ENCODE peak calls at places on chromosome 16, in five cellular contexts. One of them, this sample, is unnamed.

GRCh38 chr16:17309510-17309909 is 161.2 kb downstream of the XYLT1 start:
- DNase-seq in CD4-positive, alpha-beta T cell: no peak
- DNase-seq in cardiac muscle cell: no peak
- DNase-seq in ovary: no peak
- DNase-seq in dorsolateral prefrontal cortex: no peak
- DNase-seq in this sample: no peak

GRCh38 chr16:3754304-3754703 is 37.0 kb upstream of the TRAP1 start:
- DNase-seq in ovary: no peak
- DNase-seq in dorsolateral prefrontal cortex: no peak
- DNase-seq in CD4-positive, alpha-beta T cell: no peak
- DNase-seq in cardiac muscle cell: no peak
- DNase-seq in this sample: no peak

GRCh38 chr16:31196324-31197088 is 6.1 kb downstream of the PYCARD start:
- DNase-seq in cardiac muscle cell: no peak
- DNase-seq in CD4-positive, alpha-beta T cell: no peak
- DNase-seq in ovary: no peak
- DNase-seq in dorsolateral prefrontal cortex: no peak
- DNase-seq in this sample: no peak

GRCh38 chr16:23987443-23987842 is 151.7 kb downstream of the PRKCB start:
- DNase-seq in ovary: no peak
- DNase-seq in cardiac muscle cell: no peak
- DNase-seq in dorsolateral prefrontal cortex: no peak
- DNase-seq in CD4-positive, alpha-beta T cell: no peak
- DNase-seq in this sample: no peak

GRCh38 chr16:674968-675883 is at the start of gene RHBDL1:
- DNase-seq in CD4-positive, alpha-beta T cell: no peak
- DNase-seq in ovary: no peak
- DNase-seq in cardiac muscle cell: no peak
- DNase-seq in dorsolateral prefrontal cortex: peak
- DNase-seq in this sample: no peak

GRCh38 chr16:67727521-67728485 is 8.7 kb upstream of the GFOD2 start:
- DNase-seq in ovary: no peak
- DNase-seq in cardiac muscle cell: no peak
- DNase-seq in CD4-positive, alpha-beta T cell: no peak
- DNase-seq in dorsolateral prefrontal cortex: no peak
- DNase-seq in this sample: no peak

GRCh38 chr16:87297407-87297806 is 19.8 kb downstream of the C16orf95 start:
- DNase-seq in cardiac muscle cell: no peak
- DNase-seq in CD4-positive, alpha-beta T cell: no peak
- DNase-seq in dorsolateral prefrontal cortex: no peak
- DNase-seq in ovary: no peak
- DNase-seq in this sample: no peak

GRCh38 chr16:6165330-6165984 is 1067.9 kb upstream of the EEF2KMT start:
- DNase-seq in cardiac muscle cell: no peak
- DNase-seq in CD4-positive, alpha-beta T cell: no peak
- DNase-seq in ovary: no peak
- DNase-seq in dorsolateral prefrontal cortex: no peak
- DNase-seq in this sample: no peak

GRCh38 chr16:66346221-66346620 is 20.3 kb upstream of the CDH5 start:
- DNase-seq in CD4-positive, alpha-beta T cell: no peak
- DNase-seq in cardiac muscle cell: no peak
- DNase-seq in dorsolateral prefrontal cortex: no peak
- DNase-seq in ovary: no peak
- DNase-seq in this sample: no peak
- TF ChIP-seq CTCF in CD4-positive, alpha-beta T cell: no peak
- TF ChIP-seq CTCF in cardiac muscle cell: no peak
- TF ChIP-seq CTCF in dorsolateral prefrontal cortex: no peak
- TF ChIP-seq CTCF in ovary: no peak
- TF ChIP-seq CTCF in this sample: no peak

GRCh38 chr16:58035356-58036170 is 10.0 kb downstream of the MMP15 start:
- DNase-seq in cardiac muscle cell: no peak
- DNase-seq in dorsolateral prefrontal cortex: no peak
- DNase-seq in ovary: no peak
- DNase-seq in CD4-positive, alpha-beta T cell: no peak
- DNase-seq in this sample: no peak
- TF ChIP-seq CTCF in cardiac muscle cell: no peak
- TF ChIP-seq CTCF in dorsolateral prefrontal cortex: no peak
- TF ChIP-seq CTCF in ovary: no peak
- TF ChIP-seq CTCF in CD4-positive, alpha-beta T cell: no peak
- TF ChIP-seq CTCF in this sample: no peak

GRCh38 chr16:50367777-50368409 is 895 bp downstream of the BRD7 start:
- DNase-seq in CD4-positive, alpha-beta T cell: no peak
- DNase-seq in cardiac muscle cell: no peak
- DNase-seq in ovary: no peak
- DNase-seq in dorsolateral prefrontal cortex: no peak
- DNase-seq in this sample: no peak

GRCh38 chr16:50366126-50366525 is 2.7 kb downstream of the BRD7 start:
- DNase-seq in cardiac muscle cell: no peak
- DNase-seq in ovary: no peak
- DNase-seq in dorsolateral prefrontal cortex: no peak
- DNase-seq in CD4-positive, alpha-beta T cell: no peak
- DNase-seq in this sample: no peak

GRCh38 chr16:50369133-50369804 is 481 bp upstream of the BRD7 start:
- DNase-seq in dorsolateral prefrontal cortex: no peak
- DNase-seq in cardiac muscle cell: no peak
- DNase-seq in ovary: no peak
- DNase-seq in CD4-positive, alpha-beta T cell: no peak
- DNase-seq in this sample: no peak

GRCh38 chr16:50371036-50371716 is 2.4 kb upstream of the BRD7 start:
- DNase-seq in CD4-positive, alpha-beta T cell: no peak
- DNase-seq in ovary: no peak
- DNase-seq in dorsolateral prefrontal cortex: no peak
- DNase-seq in cardiac muscle cell: no peak
- DNase-seq in this sample: no peak

GRCh38 chr16:50368410-50369132 is at the start of gene BRD7:
- DNase-seq in ovary: peak
- DNase-seq in CD4-positive, alpha-beta T cell: peak
- DNase-seq in dorsolateral prefrontal cortex: peak
- DNase-seq in cardiac muscle cell: peak
- DNase-seq in this sample: peak
- TF ChIP-seq CTCF in ovary: no peak
- TF ChIP-seq CTCF in CD4-positive, alpha-beta T cell: no peak
- TF ChIP-seq CTCF in dorsolateral prefrontal cortex: peak
- TF ChIP-seq CTCF in cardiac muscle cell: peak
- TF ChIP-seq CTCF in this sample: no peak

DNA sequence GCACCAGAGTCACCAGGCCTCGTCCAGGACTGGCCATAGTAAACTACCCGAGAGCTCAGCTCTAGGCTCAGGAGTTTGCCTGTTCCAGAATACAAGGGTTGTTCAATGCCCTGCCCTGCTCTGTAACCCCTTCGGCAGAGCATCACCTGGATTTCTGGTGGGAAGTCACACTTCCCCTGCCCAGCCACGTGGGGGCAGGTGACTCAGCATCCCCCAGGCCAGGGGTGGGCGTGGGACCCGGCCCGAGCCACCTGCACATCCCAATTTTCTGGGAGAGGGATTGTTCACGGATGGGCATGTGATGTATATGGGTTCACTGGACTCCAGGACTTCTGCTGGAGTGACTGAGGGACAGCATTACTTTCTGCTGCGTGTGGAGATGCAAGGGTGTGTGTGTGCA is 25.8 kb downstream of the COX4I1 start:
- DNase-seq in cardiac muscle cell: no peak
- DNase-seq in CD4-positive, alpha-beta T cell: no peak
- DNase-seq in dorsolateral prefrontal cortex: no peak
- DNase-seq in ovary: no peak
- DNase-seq in this sample: no peak
- TF ChIP-seq CTCF in cardiac muscle cell: no peak
- TF ChIP-seq CTCF in CD4-positive, alpha-beta T cell: no peak
- TF ChIP-seq CTCF in dorsolateral prefrontal cortex: no peak
- TF ChIP-seq CTCF in ovary: no peak
- TF ChIP-seq CTCF in this sample: no peak

GRCh38 chr16:79437764-79438728 is 162.5 kb downstream of the MAF start:
- DNase-seq in ovary: peak
- DNase-seq in dorsolateral prefrontal cortex: peak
- DNase-seq in cardiac muscle cell: no peak
- DNase-seq in CD4-positive, alpha-beta T cell: no peak
- DNase-seq in this sample: no peak

GRCh38 chr16:79431923-79432322 is 168.6 kb downstream of the MAF start:
- DNase-seq in dorsolateral prefrontal cortex: no peak
- DNase-seq in cardiac muscle cell: no peak
- DNase-seq in CD4-positive, alpha-beta T cell: no peak
- DNase-seq in ovary: no peak
- DNase-seq in this sample: no peak

GRCh38 chr16:79434097-79434496 is 166.4 kb downstream of the MAF start:
- DNase-seq in cardiac muscle cell: no peak
- DNase-seq in ovary: no peak
- DNase-seq in dorsolateral prefrontal cortex: no peak
- DNase-seq in CD4-positive, alpha-beta T cell: no peak
- DNase-seq in this sample: no peak

GRCh38 chr16:79436885-79437284 is 163.7 kb downstream of the MAF start:
- DNase-seq in CD4-positive, alpha-beta T cell: no peak
- DNase-seq in dorsolateral prefrontal cortex: no peak
- DNase-seq in ovary: no peak
- DNase-seq in cardiac muscle cell: no peak
- DNase-seq in this sample: no peak

GRCh38 chr16:79434771-79435170 is 165.8 kb downstream of the MAF start:
- DNase-seq in ovary: no peak
- DNase-seq in cardiac muscle cell: no peak
- DNase-seq in CD4-positive, alpha-beta T cell: no peak
- DNase-seq in dorsolateral prefrontal cortex: no peak
- DNase-seq in this sample: no peak
- TF ChIP-seq CTCF in ovary: no peak
- TF ChIP-seq CTCF in cardiac muscle cell: no peak
- TF ChIP-seq CTCF in CD4-positive, alpha-beta T cell: no peak
- TF ChIP-seq CTCF in dorsolateral prefrontal cortex: no peak
- TF ChIP-seq CTCF in this sample: no peak

DNA sequence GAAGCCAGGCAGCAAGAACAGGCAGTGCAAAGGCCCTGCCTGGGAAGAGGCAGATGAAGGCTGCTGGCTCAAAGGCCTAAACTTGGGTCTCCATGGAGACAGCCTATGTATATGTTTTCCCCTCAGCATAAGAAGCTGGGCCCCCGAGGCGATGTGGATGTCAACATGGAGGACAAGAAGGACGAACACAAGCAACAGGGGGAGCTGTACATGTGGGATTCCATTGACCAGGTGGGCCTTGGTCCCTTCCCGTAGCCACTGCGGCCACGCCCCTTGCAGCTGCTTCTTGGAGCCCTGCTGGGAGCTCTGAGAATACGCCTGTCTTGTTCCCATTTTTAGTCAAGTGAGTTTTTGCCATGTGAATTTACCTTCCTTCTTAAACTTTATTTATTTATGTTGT is 106.0 kb downstream of the SDR42E1 start:
- DNase-seq in cardiac muscle cell: no peak
- DNase-seq in CD4-positive, alpha-beta T cell: no peak
- DNase-seq in dorsolateral prefrontal cortex: no peak
- DNase-seq in ovary: no peak
- DNase-seq in this sample: no peak
- TF ChIP-seq CTCF in cardiac muscle cell: no peak
- TF ChIP-seq CTCF in CD4-positive, alpha-beta T cell: no peak
- TF ChIP-seq CTCF in dorsolateral prefrontal cortex: no peak
- TF ChIP-seq CTCF in ovary: no peak
- TF ChIP-seq CTCF in this sample: no peak

DNA sequence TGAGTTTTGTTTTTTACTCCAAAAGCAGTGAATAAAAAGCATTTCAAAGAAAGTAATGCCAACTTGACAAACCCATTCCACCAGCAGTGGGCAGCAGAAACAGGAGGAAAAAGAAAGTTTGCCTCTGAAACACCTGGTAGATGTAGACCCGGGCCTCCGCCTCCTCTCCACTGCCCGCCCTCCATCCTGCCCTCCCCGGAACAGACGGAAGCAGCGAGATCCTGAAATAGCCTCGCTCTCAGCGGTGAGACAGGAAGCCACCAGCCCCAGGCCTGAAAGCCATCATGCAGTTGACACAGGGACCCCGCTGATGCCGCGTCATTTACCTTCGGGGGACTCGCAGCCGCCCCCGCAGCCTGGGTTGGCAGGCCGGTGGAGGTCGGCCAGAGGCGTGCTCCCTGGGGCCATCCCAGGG is 67.8 kb downstream of the C16orf78 start:
- DNase-seq in ovary: no peak
- DNase-seq in CD4-positive, alpha-beta T cell: peak
- DNase-seq in dorsolateral prefrontal cortex: peak
- DNase-seq in cardiac muscle cell: peak
- DNase-seq in this sample: peak
- TF ChIP-seq CTCF in ovary: no peak
- TF ChIP-seq CTCF in CD4-positive, alpha-beta T cell: peak
- TF ChIP-seq CTCF in dorsolateral prefrontal cortex: peak
- TF ChIP-seq CTCF in cardiac muscle cell: peak
- TF ChIP-seq CTCF in this sample: no peak

DNA sequence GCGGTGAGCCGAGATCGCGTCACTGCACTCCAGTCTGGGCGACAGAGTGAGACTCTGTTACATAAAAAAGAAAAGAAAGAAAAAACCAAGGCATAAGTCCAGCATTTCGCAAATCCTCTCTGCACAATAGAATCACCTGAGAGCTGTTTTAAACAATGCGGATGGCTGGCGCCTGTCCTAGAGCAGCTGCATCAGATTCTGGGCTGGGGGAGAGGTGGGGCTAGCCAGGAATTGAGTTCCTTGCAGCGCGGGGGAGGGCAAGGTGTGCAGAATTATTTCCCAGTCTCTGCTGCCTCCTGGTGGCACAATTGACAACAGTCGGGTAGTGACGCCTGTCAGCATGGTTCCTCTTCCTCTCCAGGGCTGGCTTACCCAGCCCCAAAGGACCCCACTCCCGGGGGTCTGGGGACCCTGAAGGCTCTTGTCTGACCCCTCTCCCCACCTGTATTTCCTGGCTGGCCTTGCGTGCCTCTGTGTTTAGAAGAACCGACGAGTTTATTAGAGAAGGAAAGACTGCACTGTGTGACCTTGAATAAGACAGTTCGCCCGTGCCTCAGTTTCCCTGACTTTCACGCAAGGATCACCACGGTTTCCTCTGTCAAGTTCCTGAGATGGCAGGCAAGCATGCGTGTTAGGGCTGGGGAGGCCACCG is 41.1 kb upstream of the PLCG2 start:
- DNase-seq in dorsolateral prefrontal cortex: peak
- DNase-seq in CD4-positive, alpha-beta T cell: peak
- DNase-seq in cardiac muscle cell: peak
- DNase-seq in ovary: peak
- DNase-seq in this sample: peak
- TF ChIP-seq CTCF in dorsolateral prefrontal cortex: peak
- TF ChIP-seq CTCF in CD4-positive, alpha-beta T cell: peak
- TF ChIP-seq CTCF in cardiac muscle cell: peak
- TF ChIP-seq CTCF in ovary: peak
- TF ChIP-seq CTCF in this sample: peak

GRCh38 chr16:51526622-51527021 is 375.6 kb upstream of the SALL1 start:
- DNase-seq in CD4-positive, alpha-beta T cell: no peak
- DNase-seq in cardiac muscle cell: no peak
- DNase-seq in dorsolateral prefrontal cortex: no peak
- DNase-seq in ovary: no peak
- DNase-seq in this sample: no peak
- TF ChIP-seq CTCF in CD4-positive, alpha-beta T cell: no peak
- TF ChIP-seq CTCF in cardiac muscle cell: no peak
- TF ChIP-seq CTCF in dorsolateral prefrontal cortex: no peak
- TF ChIP-seq CTCF in ovary: no peak
- TF ChIP-seq CTCF in this sample: no peak